ENCODE peak calls at places on chromosomes 7 and 10, in four cellular contexts. B is colonic mucosa, D is neural progenitor cell, A is thyroid gland. E is an unnamed sample.
A peak's percentile ranks its signal among the peaks of the same experiment; 100 is the strongest.

GRCh38 chr7:70619130-70619529 is 512.8 kb upstream of the GALNT17 start:
- DNase-seq in A (no peak), D (peak; percentile 69), B (peak; percentile 38), E (peak; percentile 55)

GRCh38 chr7:1765336-1765735 is 95.3 kb downstream of the ELFN1 start:
- DNase-seq in D (no peak), B (no peak), A (no peak), E (no peak)

GRCh38 chr7:83921798-83922607 is 272.6 kb downstream of the SEMA3A start:
- DNase-seq in B (no peak), A (no peak), D (no peak), E (peak; percentile 9)

GRCh38 chr10:31268616-31269303 is 50.3 kb upstream of the ZEB1 start:
- DNase-seq in A (no peak), B (no peak), D (no peak), E (no peak)

GRCh38 chr10:52744057-52744819 is 28.3 kb downstream of the MBL2 start:
- DNase-seq in A (no peak), D (no peak), B (no peak), E (no peak)

GRCh38 chr7:36283711-36284130 is 105.9 kb upstream of the ANLN start:
- DNase-seq in D (no peak), A (no peak), B (no peak), E (no peak)

GRCh38 chr10:62814901-62815372 is 1.2 kb downstream of the EGR2 start:
- DNase-seq in B (no peak), A (peak; percentile 13), D (peak; percentile 48), E (peak; percentile 58)

GRCh38 chr7:91264083-91264923 is at the start of gene FZD1:
- DNase-seq in A (peak; percentile 98), B (peak; percentile 95), D (peak; percentile 99), E (peak; percentile 98)

GRCh38 chr7:147992698-147993097 is 597.9 kb upstream of the C7orf33 start:
- DNase-seq in A (no peak), D (no peak), B (no peak), E (no peak)

GRCh38 chr10:120221873-120222485 is 235.0 kb upstream of the PLPP4 start:
- DNase-seq in B (peak; percentile 54), A (no peak), D (peak; percentile 64), E (peak; percentile 91)

GRCh38 chr10:51001587-51001986 is 72.7 kb upstream of the PRKG1 start:
- DNase-seq in B (no peak), D (peak; percentile 51), A (no peak), E (peak; percentile 69)

GRCh38 chr7:137820677-137821420 is 25.9 kb downstream of the DGKI start:
- DNase-seq in A (peak; percentile 87), D (peak; percentile 82), B (peak; percentile 20), E (peak; percentile 53)

GRCh38 chr10:803041-803741 is 113.7 kb upstream of the DIP2C start:
- DNase-seq in B (no peak), D (no peak), A (no peak), E (no peak)

GRCh38 chr10:101291254-101292193 is 62.3 kb upstream of the LBX1 start:
- DNase-seq in A (peak; percentile 46), D (peak; percentile 94), B (no peak), E (peak; percentile 83)

GRCh38 chr10:75487087-75487784 is 55.8 kb downstream of the LRMDA start:
- DNase-seq in B (peak; percentile 14), D (no peak), A (peak; percentile 60), E (no peak)

GRCh38 chr10:101301111-101301731 is 52.7 kb upstream of the BTRC start:
- DNase-seq in B (peak; percentile 28), D (peak; percentile 66), A (no peak), E (peak; percentile 73)

GRCh38 chr7:146090023-146090645 is 26.5 kb upstream of the CNTNAP2 start:
- DNase-seq in A (no peak), D (peak; percentile 61), B (no peak), E (peak; percentile 56)

GRCh38 chr10:36880898-36881297 is 244.5 kb upstream of the ANKRD30A start:
- DNase-seq in D (peak; percentile 36), B (no peak), A (no peak), E (peak; percentile 60)

GRCh38 chr10:7572435-7572834 is 94.3 kb downstream of the ITIH5 start:
- DNase-seq in D (no peak), A (no peak), B (no peak), E (no peak)
- H3K27ac ChIP-seq in D (no peak overlapping the region), A (no peak overlapping the region), B (no peak overlapping the region), E (no peak overlapping the region)

DNA sequence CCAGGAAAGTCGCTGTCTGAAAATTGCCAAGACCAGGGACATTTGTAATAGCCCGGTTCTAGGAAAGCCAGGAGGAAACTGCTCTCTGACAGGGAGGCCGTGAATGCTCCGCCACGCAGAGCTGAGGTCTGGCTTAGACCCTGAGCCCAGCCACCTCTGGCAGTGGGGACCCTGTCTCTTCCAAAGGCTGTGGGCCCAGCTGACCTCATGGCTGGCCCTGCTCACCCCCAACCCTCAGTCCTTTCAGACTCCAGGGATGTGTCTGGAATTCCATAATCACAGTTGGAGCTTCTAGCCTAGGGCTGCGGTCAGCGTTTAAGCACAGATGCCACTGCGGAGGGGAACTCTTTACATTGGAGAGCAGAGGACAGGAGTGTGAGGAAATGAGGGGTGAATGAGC is 6.6 kb upstream of the VIPR2 start:
- DNase-seq in B (no peak), A (no peak), D (no peak), E (no peak)
- H3K4me1 ChIP-seq in B (no peaks in the 10 kb centered on the region), A (no peaks in the 10 kb centered on the region), D (no peaks in the 10 kb centered on the region), E (peaks cover 14% of the 10 kb centered on the region)

GRCh38 chr7:76357379-76358052 is 1.3 kb downstream of the YWHAG start:
- DNase-seq in B (no peak), D (no peak), A (no peak), E (no peak)

GRCh38 chr7:76356115-76356514 is 2.7 kb downstream of the YWHAG start:
- DNase-seq in A (no peak), B (no peak), D (no peak), E (no peak)

GRCh38 chr7:76354981-76355730 is 3.6 kb downstream of the YWHAG start:
- DNase-seq in A (no peak), B (no peak), D (no peak), E (no peak)

GRCh38 chr7:76358053-76358477 is 726 bp downstream of the YWHAG start:
- DNase-seq in B (peak; percentile 81), A (peak; percentile 64), D (peak; percentile 68), E (peak; percentile 74)

GRCh38 chr7:76356823-76357222 is 2.0 kb downstream of the YWHAG start:
- DNase-seq in B (no peak), A (no peak), D (peak; percentile 30), E (no peak)
- H3K27ac ChIP-seq in B (peak overlapping the region; percentile 100), A (peak overlapping the region; percentile 99), D (no peak overlapping the region), E (no peak overlapping the region)

GRCh38 chr7:47389923-47390630 is 191.8 kb downstream of the TNS3 start:
- DNase-seq in A (no peak), D (no peak), B (no peak), E (no peak)
- H3K4me1 ChIP-seq in A (peaks cover 7% of the 10 kb centered on the region), D (no peaks in the 10 kb centered on the region), B (no peaks in the 10 kb centered on the region), E (no peaks in the 10 kb centered on the region)

GRCh38 chr7:55348502-55348901 is 16.6 kb upstream of the LANCL2 start:
- DNase-seq in D (no peak), A (no peak), B (no peak), E (no peak)
- H3K27ac ChIP-seq in D (no peak overlapping the region), A (no peak overlapping the region), B (no peak overlapping the region), E (no peak overlapping the region)

DNA sequence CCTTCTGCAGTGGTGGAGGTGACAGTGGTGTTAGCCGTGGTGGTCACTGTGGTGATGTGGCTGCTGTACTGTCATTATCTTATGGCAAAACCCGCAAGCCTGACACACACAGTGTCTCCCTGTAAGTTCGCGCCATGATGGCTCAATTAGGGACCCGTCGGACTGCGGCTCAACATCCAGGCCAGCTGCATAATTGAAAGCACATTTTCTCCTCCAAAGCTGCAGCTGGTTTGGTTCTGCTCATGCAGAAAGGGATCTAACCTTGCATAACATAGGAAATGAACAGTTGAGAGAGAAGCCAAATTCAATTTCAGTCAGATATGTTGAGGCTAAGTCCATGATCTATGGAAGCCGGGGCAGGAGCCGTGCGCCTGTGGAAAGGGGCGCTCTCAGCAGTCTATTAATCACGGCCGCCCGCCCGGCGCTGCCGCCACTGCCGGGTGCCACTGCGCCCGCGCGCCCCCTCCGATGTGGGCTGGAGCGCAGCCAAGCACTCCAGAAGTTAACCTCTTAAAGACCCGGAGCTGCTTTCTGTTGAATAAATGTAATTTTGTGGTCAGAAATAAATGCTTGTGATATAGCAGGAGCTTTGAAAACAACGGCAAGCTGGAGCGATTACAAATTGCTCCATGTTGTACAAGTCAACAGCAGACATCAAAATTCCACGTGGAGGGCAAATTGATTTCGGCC is 227.7 kb downstream of the CUX1 start:
- DNase-seq in A (peak; percentile 78), B (no peak), D (peak; percentile 15), E (no peak)
- H3K4me1 ChIP-seq in A (peaks cover 21% of the 10 kb centered on the region), B (no peaks in the 10 kb centered on the region), D (no peaks in the 10 kb centered on the region), E (no peaks in the 10 kb centered on the region)

DNA sequence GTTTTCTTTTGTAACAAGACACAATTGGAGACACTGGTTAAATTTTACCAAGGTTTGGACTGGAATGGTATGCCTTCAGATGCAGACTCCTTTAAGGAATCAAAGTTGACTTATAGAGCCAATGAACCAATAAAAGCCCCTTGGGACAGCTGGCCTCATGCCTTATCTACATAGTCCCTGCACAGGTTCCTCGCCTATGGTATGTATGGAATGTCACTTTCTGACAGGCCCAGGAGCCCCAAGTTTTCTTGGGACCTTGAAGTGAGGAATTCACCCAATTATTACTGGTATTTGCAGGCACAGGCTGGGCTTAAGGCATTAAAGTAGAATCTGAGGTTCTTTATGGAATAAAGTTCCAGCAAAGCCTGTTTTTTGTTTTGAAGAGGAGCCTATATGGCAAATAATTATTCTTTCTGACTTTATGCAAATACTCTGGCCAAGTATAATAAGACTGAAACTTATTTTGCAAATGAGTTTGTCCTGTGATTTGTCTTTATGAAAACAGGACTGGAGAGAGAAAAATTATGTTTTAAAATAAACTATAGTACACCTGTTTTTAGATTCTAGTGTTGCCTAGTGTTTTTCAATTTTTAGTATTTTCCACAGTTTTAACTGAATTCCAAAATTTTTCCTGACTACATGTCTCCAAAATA is 24.1 kb upstream of the DNMBP start:
- DNase-seq in D (no peak), A (no peak), B (no peak), E (peak; percentile 68)
- H3K27ac ChIP-seq in D (no peak overlapping the region), A (no peak overlapping the region), B (no peak overlapping the region), E (no peak overlapping the region)

GRCh38 chr7:131095346-131095745 is 232.3 kb upstream of the MKLN1 start:
- DNase-seq in A (no peak), D (no peak), B (no peak), E (no peak)
- H3K4me1 ChIP-seq in A (peaks cover 88% of the 10 kb centered on the region), D (peaks cover 6% of the 10 kb centered on the region), B (no peaks in the 10 kb centered on the region), E (peaks cover 52% of the 10 kb centered on the region)

DNA sequence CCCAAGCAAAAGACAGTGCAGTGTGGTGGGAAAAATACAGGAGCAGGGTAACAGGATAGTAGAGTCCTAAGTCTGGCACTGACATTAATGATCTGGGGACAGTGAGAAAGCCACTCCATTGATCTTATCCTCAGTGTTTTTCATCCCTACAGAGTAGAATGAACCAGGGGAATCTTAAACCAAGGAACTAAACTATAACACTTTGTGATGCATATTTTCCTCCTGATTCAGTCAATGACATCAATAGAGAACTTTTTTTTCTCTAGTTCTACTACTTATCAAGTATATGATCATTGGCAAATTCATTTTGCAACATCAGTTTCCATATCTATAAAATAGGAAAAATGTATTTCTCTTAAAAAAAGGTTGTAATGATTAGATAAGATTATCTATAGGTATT is 151.1 kb downstream of the TMEM26 start:
- DNase-seq in A (no peak), B (no peak), D (no peak), E (no peak)
- H3K27ac ChIP-seq in A (no peak overlapping the region), B (no peak overlapping the region), D (no peak overlapping the region), E (no peak overlapping the region)

DNA sequence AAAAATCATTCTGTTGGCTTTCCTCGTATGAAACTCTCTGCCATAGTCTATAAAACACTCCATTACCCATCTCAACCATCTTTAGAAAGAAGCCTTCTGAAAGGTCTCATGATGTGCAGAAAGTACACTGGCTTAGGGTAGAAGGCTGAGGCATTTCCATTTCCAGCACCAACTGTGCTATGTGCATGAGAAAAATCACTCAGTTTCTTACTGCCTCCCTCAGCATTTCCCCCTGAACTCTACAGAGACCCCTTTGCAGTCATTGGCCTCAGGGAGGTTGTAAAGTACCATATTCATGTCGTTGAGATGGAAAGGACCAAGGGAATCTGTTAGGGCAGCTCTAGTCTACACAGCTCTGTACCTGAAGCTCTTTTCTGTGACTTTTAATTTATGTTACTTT is 46.8 kb downstream of the STEAP1B start:
- DNase-seq in A (no peak), D (no peak), B (no peak), E (no peak)
- H3K4me1 ChIP-seq in A (peaks cover 4% of the 10 kb centered on the region), D (peaks cover 7% of the 10 kb centered on the region), B (no peaks in the 10 kb centered on the region), E (no peaks in the 10 kb centered on the region)

E was measured in GM23338.